ENCODE peak calls at places on chromosomes 2 and 18, in four cellular contexts. V is IMR-90, A is K562, N is HepG2. G is an unnamed sample.

GRCh38 chr2:95082479-95082878 is 39.1 kb downstream of the MRPS5 start:
- DNase-seq in V (no peak), A (no peak), N (no peak), G (no peak)

GRCh38 chr2:235264121-235264493 is 229.7 kb upstream of the AGAP1 start:
- DNase-seq in V (no peak), A (no peak), N (no peak), G (peak)

GRCh38 chr2:15560404-15560987 is 638 bp downstream of the NBAS start:
- DNase-seq in V (peak), A (peak), N (peak), G (peak)

GRCh38 chr2:37080231-37080630 is 3.9 kb downstream of the HEATR5B start:
- DNase-seq in V (peak), A (no peak), N (no peak), G (no peak)

GRCh38 chr2:212968284-212969081 is 182.9 kb downstream of the IKZF2 start:
- DNase-seq in V (no peak), A (no peak), N (no peak), G (no peak)

GRCh38 chr2:84292545-84292944 is 166.5 kb downstream of the SUCLG1 start:
- DNase-seq in V (no peak), A (no peak), N (no peak), G (no peak)

GRCh38 chr18:76259726-76260125 is 235.3 kb downstream of the ZNF516 start:
- DNase-seq in V (no peak), A (no peak), N (no peak), G (no peak)

GRCh38 chr2:229445013-229445412 is 173.9 kb upstream of the PID1 start:
- DNase-seq in V (peak), A (no peak), N (peak), G (peak)

GRCh38 chr2:16034975-16035746 is 94.8 kb downstream of the MYCN start:
- DNase-seq in V (no peak), A (no peak), N (no peak), G (no peak)

GRCh38 chr2:149410701-149411484 is 80.5 kb downstream of the LYPD6 start:
- DNase-seq in V (peak), A (no peak), N (no peak), G (no peak)

GRCh38 chr2:157874997-157875719 is 972 bp downstream of the ACVR1 start:
- DNase-seq in V (peak), A (peak), N (no peak), G (peak)

GRCh38 chr2:30664761-30665358 is 142.4 kb downstream of the CAPN13 start:
- DNase-seq in V (peak), A (peak), N (peak), G (peak)

GRCh38 chr2:131145040-131145439 is 39.9 kb downstream of the PLEKHB2 start:
- DNase-seq in V (no peak), A (no peak), N (no peak), G (no peak)

GRCh38 chr2:133177196-133177595 is 391.1 kb downstream of the NCKAP5 start:
- DNase-seq in V (peak), A (no peak), N (no peak), G (no peak)

GRCh38 chr2:113376935-113377445 is 60.5 kb upstream of the ZNG1B start:
- DNase-seq in V (no peak), A (no peak), N (no peak), G (no peak)

GRCh38 chr2:218332920-218333645 is 23.6 kb upstream of the CATIP start:
- DNase-seq in V (no peak), A (peak), N (no peak), G (no peak)

GRCh38 chr18:55419939-55420664 is 167.9 kb downstream of the TCF4 start:
- DNase-seq in V (no peak), A (no peak), N (no peak), G (no peak)

GRCh38 chr2:35820404-35820803 is 535.2 kb upstream of the CRIM1 start:
- DNase-seq in V (no peak), A (no peak), N (no peak), G (no peak)

GRCh38 chr2:109005686-109006204 is 16.7 kb upstream of the EDAR start:
- DNase-seq in V (no peak), A (peak), N (no peak), G (no peak)

GRCh38 chr2:218396688-218397501 is 2.8 kb upstream of the CTDSP1 start:
- DNase-seq in V (peak), A (no peak), N (peak), G (peak)

GRCh38 chr2:75099521-75099922 is 99.8 kb downstream of the TACR1 start:
- DNase-seq in V (no peak), A (no peak), N (no peak), G (peak)

GRCh38 chr18:69648486-69648885 is 247.8 kb downstream of the DOK6 start:
- DNase-seq in V (no peak), A (no peak), N (peak), G (no peak)

GRCh38 chr2:101479328-101479727 is 4.4 kb upstream of the RFX8 start:
- DNase-seq in V (peak), A (no peak), N (no peak), G (no peak)

GRCh38 chr2:141699573-141699972 is 431.2 kb downstream of the LRP1B start:
- DNase-seq in V (no peak), A (no peak), N (peak), G (no peak)

GRCh38 chr2:84854835-84855234 is 26.0 kb downstream of the TRABD2A start:
- DNase-seq in V (no peak), A (no peak), N (no peak), G (no peak)

GRCh38 chr18:50374753-50375391 is at the start of gene SKA1:
- DNase-seq in V (peak), A (peak), N (peak), G (peak)

GRCh38 chr2:216349366-216349765 is 22.9 kb downstream of the MARCHF4 start:
- DNase-seq in V (no peak), A (no peak), N (no peak), G (no peak)

GRCh38 chr2:62745891-62746481 is 40.5 kb downstream of the EHBP1 start:
- DNase-seq in V (no peak), A (no peak), N (no peak), G (no peak)

GRCh38 chr2:230540332-230540731 is 124.3 kb downstream of the SP100 start:
- DNase-seq in V (no peak), A (no peak), N (no peak), G (no peak)

GRCh38 chr2:128564551-128564950 is 245.9 kb upstream of the HS6ST1 start:
- DNase-seq in V (no peak), A (no peak), N (no peak), G (no peak)

DNA sequence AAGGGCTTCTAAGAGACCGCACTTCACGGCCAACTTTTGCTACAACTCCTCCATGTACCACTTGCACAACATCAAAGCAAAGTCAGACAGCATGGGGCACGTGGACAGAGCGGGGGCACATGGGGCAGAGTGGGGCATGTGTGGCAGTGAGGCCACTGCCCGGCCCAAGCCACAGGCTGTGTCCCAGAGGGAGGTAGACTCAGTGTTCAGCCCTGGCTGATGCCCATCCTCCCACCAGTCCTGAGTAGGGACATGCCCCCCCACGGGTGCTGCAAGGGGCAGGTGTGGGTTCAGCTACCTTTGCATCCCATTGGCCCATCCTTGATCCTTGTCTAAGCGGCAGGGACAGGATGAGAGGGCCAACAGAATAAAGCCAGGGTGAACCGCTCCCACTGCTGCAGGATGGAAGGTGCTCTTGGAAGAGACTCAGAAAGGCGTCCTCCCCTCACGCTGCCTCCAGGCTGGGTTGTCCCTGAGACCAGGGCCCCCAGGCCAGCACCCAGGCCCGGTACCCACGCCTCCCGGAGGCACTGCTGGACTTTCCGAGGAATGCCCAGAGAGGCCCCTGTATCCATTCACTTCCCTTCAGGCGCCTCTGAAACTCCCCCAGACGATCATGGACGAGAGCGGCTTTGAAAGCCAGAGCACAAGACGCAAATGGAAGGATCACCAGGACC is 218.2 kb downstream of the NDUFA10 start:
- DNase-seq in V (no peak), A (no peak), N (no peak), G (no peak)
- TF ChIP-seq USF2 in V (no peak), A (no peak), N (no peak), G (no peak)

DNA sequence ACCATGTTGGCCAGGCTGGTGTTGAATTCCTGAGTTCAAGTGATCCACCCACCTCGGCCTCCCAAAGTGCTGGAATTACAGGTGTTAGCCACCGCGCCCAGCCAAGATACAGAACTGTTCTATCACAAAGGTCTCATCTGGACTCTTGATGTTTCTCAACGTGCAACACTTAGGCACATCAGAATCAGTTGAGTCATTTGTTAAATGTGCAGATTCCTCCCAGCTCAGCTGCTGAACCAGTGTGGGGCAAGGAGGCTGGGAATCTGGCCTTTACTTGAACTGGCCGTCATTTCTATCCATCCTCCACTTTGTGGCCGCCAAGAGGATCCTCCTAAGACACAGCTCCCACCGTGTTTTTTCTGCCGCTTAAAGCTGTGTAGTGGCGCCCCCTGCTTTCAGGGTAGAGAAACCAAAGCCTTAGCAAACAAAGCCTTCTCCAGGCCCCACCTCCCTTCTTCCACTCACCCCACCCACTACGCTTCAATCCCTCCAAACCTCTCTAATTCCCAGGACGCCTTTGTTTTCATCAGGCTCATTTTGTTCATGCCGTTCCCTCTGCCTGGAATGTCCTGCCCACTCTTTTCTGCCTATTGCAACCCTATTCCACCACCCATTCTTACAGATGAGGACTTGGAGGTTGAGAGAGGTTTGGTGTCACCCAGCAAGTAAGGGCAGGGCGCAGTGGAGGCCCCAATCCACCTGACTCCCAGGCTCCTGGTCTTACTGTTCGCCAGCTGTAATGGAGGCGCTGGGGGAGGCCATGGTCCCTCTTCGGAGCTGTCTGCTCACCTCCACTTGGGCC is 776 bp upstream of the SPEG start:
- DNase-seq in V (peak), A (peak), N (peak), G (peak)
- TF ChIP-seq MAZ in V (no peak), A (peak), N (no peak), G (no peak)

DNA sequence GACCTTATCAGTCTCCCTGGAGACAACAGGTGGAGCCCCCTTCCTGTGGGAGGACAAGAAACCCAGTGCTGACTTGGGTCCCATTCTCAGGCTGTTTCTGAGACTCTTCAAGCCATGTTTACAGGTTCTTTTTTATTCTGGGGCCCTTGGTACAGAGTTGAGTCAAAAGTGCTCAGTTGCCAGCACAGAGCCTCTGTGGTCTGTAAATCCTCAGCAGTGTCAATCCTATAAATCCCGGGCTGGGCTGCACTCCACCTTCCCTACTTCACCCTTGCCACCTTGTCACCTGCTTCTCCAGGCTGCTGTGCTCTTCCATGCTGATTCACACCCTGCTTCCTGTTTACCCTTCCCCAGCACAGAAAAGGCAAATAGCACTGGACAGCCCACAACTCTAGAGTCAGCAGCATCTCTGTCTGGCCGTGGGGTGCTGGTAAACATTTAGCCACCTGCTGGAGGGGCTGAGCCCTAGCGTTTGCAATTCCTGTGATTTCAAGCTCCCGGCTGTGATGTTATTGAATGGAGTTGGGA is 74.7 kb downstream of the TNFRSF11A start:
- DNase-seq in V (no peak), A (no peak), N (peak), G (peak)
- TF ChIP-seq USF2 in V (no peak), A (no peak), N (no peak), G (no peak)

GRCh38 chr2:111662771-111663470 is 221.1 kb downstream of the ANAPC1 start:
- DNase-seq in V (peak), A (no peak), N (no peak), G (no peak)
- TF ChIP-seq MAZ in V (no peak), A (no peak), N (no peak), G (no peak)

GRCh38 chr18:57976230-57976773 is 67.7 kb upstream of the NEDD4L start:
- DNase-seq in V (no peak), A (no peak), N (no peak), G (no peak)

GRCh38 chr18:57973889-57974288 is 70.1 kb upstream of the NEDD4L start:
- DNase-seq in V (no peak), A (no peak), N (no peak), G (no peak)

GRCh38 chr18:57974585-57974984 is 69.4 kb upstream of the NEDD4L start:
- DNase-seq in V (no peak), A (no peak), N (peak), G (no peak)

GRCh38 chr18:57980573-57981348 is 63.3 kb upstream of the NEDD4L start:
- DNase-seq in V (no peak), A (no peak), N (no peak), G (no peak)

DNA sequence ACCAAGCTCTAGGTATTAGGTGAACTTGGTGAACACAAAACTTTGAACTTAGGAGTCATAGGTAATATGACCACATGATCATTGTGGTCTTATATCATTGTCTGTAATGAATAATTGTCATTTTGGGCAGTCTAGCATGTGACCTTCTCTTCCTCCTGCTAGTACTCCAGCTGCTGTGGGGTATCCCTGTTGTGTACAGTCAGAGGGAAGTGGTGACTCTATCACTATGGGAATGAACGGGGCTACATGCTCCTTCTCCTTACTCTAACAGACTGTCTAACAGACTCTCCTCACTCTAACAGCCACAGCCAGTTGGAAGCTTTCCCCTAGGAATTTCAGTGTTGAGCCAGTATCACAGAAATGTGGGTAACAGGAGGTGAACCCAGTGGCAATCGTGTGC is 68.2 kb upstream of the NEDD4L start:
- DNase-seq in V (no peak), A (no peak), N (no peak), G (no peak)
- TF ChIP-seq USF2 in V (no peak), A (no peak), N (no peak), G (no peak)

DNA sequence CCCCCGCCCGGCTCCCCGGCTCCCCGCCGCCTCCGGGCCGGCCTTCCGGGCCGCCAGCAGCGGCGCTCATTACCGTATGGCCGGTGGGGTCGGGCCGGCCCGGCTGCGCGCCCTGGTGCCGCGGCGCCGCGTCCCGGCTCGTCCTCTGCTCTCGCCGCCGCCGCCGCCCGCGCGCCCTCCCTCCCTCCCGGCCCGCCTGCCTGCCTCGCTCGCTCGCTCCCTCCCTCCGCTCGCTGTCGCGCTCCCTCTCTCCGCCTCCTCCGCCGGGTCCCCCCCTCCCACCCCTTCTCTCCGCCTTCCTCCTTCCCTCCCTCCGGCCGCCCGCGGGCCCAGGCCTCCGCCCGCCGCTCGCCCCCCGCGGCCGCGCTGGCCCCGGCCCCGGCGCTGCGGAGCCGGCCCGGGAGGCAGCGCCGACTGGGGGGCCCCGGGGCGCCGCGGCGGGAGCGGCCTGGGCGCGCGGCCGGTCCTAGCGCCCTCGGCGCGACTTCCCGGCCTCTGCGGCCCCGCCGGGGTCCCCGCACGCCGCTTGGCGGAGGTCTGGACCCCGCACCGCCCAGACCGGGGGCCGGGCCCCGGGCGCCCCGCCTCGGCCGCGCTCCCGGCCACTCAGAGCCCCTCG is at the start of gene DNMT3A:
- DNase-seq in V (peak), A (peak), N (no peak), G (peak)
- TF ChIP-seq MAZ in V (peak), A (no peak), N (no peak), G (no peak)